ENCODE peak calls at places on chromosomes 6 and 20, in four cellular contexts. One of them, this sample, is unnamed.
A peak's percentile ranks its signal among the peaks of the same experiment; 100 is the strongest.

GRCh38 chr20:31920275-31920855 is 31.5 kb downstream of the PDRG1 start:
- DNase-seq in left ventricle myocardium inferior: no peak
- DNase-seq in DND-41: no peak
- DNase-seq in tibial artery: no peak
- DNase-seq in this sample: no peak

GRCh38 chr20:43508604-43509040 is 1.1 kb downstream of the L3MBTL1 start:
- DNase-seq in left ventricle myocardium inferior: no peak
- DNase-seq in DND-41: no peak
- DNase-seq in tibial artery: no peak
- DNase-seq in this sample: no peak

GRCh38 chr6:18185624-18186023 is 30.4 kb downstream of the KDM1B start:
- DNase-seq in left ventricle myocardium inferior: no peak
- DNase-seq in DND-41: no peak
- DNase-seq in tibial artery: no peak
- DNase-seq in this sample: no peak

GRCh38 chr20:15905661-15906060 is 667.6 kb downstream of the KIF16B start:
- DNase-seq in left ventricle myocardium inferior: no peak
- DNase-seq in DND-41: no peak
- DNase-seq in tibial artery: no peak
- DNase-seq in this sample: no peak

GRCh38 chr6:78525961-78526360 is 341.4 kb upstream of the IRAK1BP1 start:
- DNase-seq in left ventricle myocardium inferior: no peak
- DNase-seq in DND-41: no peak
- DNase-seq in tibial artery: no peak
- DNase-seq in this sample: no peak

GRCh38 chr6:113829702-113830058 is 27.5 kb upstream of the MARCKS start:
- DNase-seq in left ventricle myocardium inferior: no peak
- DNase-seq in DND-41: no peak
- DNase-seq in tibial artery: no peak
- DNase-seq in this sample: no peak

GRCh38 chr20:63028461-63028921 is 21.7 kb upstream of the BHLHE23 start:
- DNase-seq in left ventricle myocardium inferior: no peak
- DNase-seq in DND-41: no peak
- DNase-seq in tibial artery: no peak
- DNase-seq in this sample: no peak

GRCh38 chr6:158286413-158286812 is 25.9 kb upstream of the TULP4 start:
- DNase-seq in left ventricle myocardium inferior: no peak
- DNase-seq in DND-41: no peak
- DNase-seq in tibial artery: no peak
- DNase-seq in this sample: no peak

GRCh38 chr6:167094820-167095637 is 27.9 kb upstream of the CCR6 start:
- DNase-seq in left ventricle myocardium inferior: no peak
- DNase-seq in DND-41: no peak
- DNase-seq in tibial artery: no peak
- DNase-seq in this sample: peak; percentile 70

GRCh38 chr20:21571841-21572690 is 58.2 kb upstream of the NKX2-2 start:
- DNase-seq in left ventricle myocardium inferior: no peak
- DNase-seq in DND-41: peak; percentile 27
- DNase-seq in tibial artery: no peak
- DNase-seq in this sample: peak; percentile 21

GRCh38 chr6:4224082-4224978 is 89.0 kb upstream of the ECI2 start:
- DNase-seq in left ventricle myocardium inferior: no peak
- DNase-seq in DND-41: no peak
- DNase-seq in tibial artery: no peak
- DNase-seq in this sample: no peak

GRCh38 chr20:4929686-4930397 is 71.5 kb downstream of the SLC23A2 start:
- DNase-seq in left ventricle myocardium inferior: no peak
- DNase-seq in DND-41: no peak
- DNase-seq in tibial artery: no peak
- DNase-seq in this sample: no peak

GRCh38 chr6:16257999-16258708 is 19.8 kb downstream of the GMPR start:
- DNase-seq in left ventricle myocardium inferior: no peak
- DNase-seq in DND-41: no peak
- DNase-seq in tibial artery: no peak
- DNase-seq in this sample: peak; percentile 7

GRCh38 chr20:5492941-5493340 is 176.2 kb upstream of the PROKR2 start:
- DNase-seq in left ventricle myocardium inferior: no peak
- DNase-seq in DND-41: no peak
- DNase-seq in tibial artery: no peak
- DNase-seq in this sample: no peak

GRCh38 chr6:106724848-106725247 is 95.5 kb downstream of the QRSL1 start:
- DNase-seq in left ventricle myocardium inferior: no peak
- DNase-seq in DND-41: no peak
- DNase-seq in tibial artery: no peak
- DNase-seq in this sample: no peak

GRCh38 chr6:159931112-159931511 is 37.8 kb upstream of the IGF2R start:
- DNase-seq in left ventricle myocardium inferior: no peak
- DNase-seq in DND-41: no peak
- DNase-seq in tibial artery: no peak
- DNase-seq in this sample: peak; percentile 33

GRCh38 chr6:157760589-157761330 is 62.3 kb upstream of the SNX9 start:
- DNase-seq in left ventricle myocardium inferior: no peak
- DNase-seq in DND-41: no peak
- DNase-seq in tibial artery: no peak
- DNase-seq in this sample: peak; percentile 68

GRCh38 chr6:28673417-28673799 is 147.7 kb downstream of the GPX5 start:
- DNase-seq in left ventricle myocardium inferior: no peak
- DNase-seq in DND-41: no peak
- DNase-seq in tibial artery: no peak
- DNase-seq in this sample: no peak

GRCh38 chr6:47098570-47098993 is 56.5 kb upstream of the ADGRF1 start:
- DNase-seq in left ventricle myocardium inferior: no peak
- DNase-seq in DND-41: no peak
- DNase-seq in tibial artery: peak; percentile 55
- DNase-seq in this sample: no peak

GRCh38 chr6:39558791-39559190 is 166.4 kb downstream of the KIF6 start:
- DNase-seq in left ventricle myocardium inferior: no peak
- DNase-seq in DND-41: no peak
- DNase-seq in tibial artery: no peak
- DNase-seq in this sample: no peak

GRCh38 chr6:125236536-125237327 is 65.0 kb downstream of the HDDC2 start:
- DNase-seq in left ventricle myocardium inferior: no peak
- DNase-seq in DND-41: no peak
- DNase-seq in tibial artery: no peak
- DNase-seq in this sample: no peak

GRCh38 chr20:64160536-64161495 is 3.4 kb upstream of the MYT1 start:
- DNase-seq in left ventricle myocardium inferior: no peak
- DNase-seq in DND-41: no peak
- DNase-seq in tibial artery: no peak
- DNase-seq in this sample: no peak

GRCh38 chr20:62617711-62618483 is 24.4 kb upstream of the SLCO4A1 start:
- DNase-seq in left ventricle myocardium inferior: peak; percentile 76
- DNase-seq in DND-41: no peak
- DNase-seq in tibial artery: peak; percentile 77
- DNase-seq in this sample: peak; percentile 87

GRCh38 chr6:158924499-158925455 is 75.2 kb downstream of the RSPH3 start:
- DNase-seq in left ventricle myocardium inferior: no peak
- DNase-seq in DND-41: no peak
- DNase-seq in tibial artery: no peak
- DNase-seq in this sample: no peak

GRCh38 chr6:137880633-137881521 is 13.8 kb downstream of the TNFAIP3 start:
- DNase-seq in left ventricle myocardium inferior: peak; percentile 49
- DNase-seq in DND-41: no peak
- DNase-seq in tibial artery: no peak
- DNase-seq in this sample: no peak

GRCh38 chr6:26158581-26159416 is 71.6 kb downstream of the HFE start:
- DNase-seq in left ventricle myocardium inferior: peak; percentile 51
- DNase-seq in DND-41: peak; percentile 73
- DNase-seq in tibial artery: peak; percentile 73
- DNase-seq in this sample: peak; percentile 74

GRCh38 chr6:3776881-3777507 is 25.5 kb upstream of the PXDC1 start:
- DNase-seq in left ventricle myocardium inferior: no peak
- DNase-seq in DND-41: no peak
- DNase-seq in tibial artery: no peak
- DNase-seq in this sample: no peak

GRCh38 chr6:54700158-54700557 is 146.4 kb upstream of the FAM83B start:
- DNase-seq in left ventricle myocardium inferior: no peak
- DNase-seq in DND-41: no peak
- DNase-seq in tibial artery: no peak
- DNase-seq in this sample: no peak

GRCh38 chr20:309306-309840 is 12.0 kb downstream of the ZCCHC3 start:
- DNase-seq in left ventricle myocardium inferior: no peak
- DNase-seq in DND-41: no peak
- DNase-seq in tibial artery: no peak
- DNase-seq in this sample: no peak
- TF ChIP-seq CTCF in left ventricle myocardium inferior: no peak
- TF ChIP-seq CTCF in DND-41: no peak
- TF ChIP-seq CTCF in tibial artery: no peak
- TF ChIP-seq CTCF in this sample: no peak

GRCh38 chr20:59824711-59825562 is 108.5 kb downstream of the SYCP2 start:
- DNase-seq in left ventricle myocardium inferior: no peak
- DNase-seq in DND-41: no peak
- DNase-seq in tibial artery: no peak
- DNase-seq in this sample: no peak
- TF ChIP-seq CTCF in left ventricle myocardium inferior: no peak
- TF ChIP-seq CTCF in DND-41: no peak
- TF ChIP-seq CTCF in tibial artery: no peak
- TF ChIP-seq CTCF in this sample: no peak

GRCh38 chr20:24149881-24150307 is 161.3 kb upstream of the GGTLC1 start:
- DNase-seq in left ventricle myocardium inferior: peak; percentile 51
- DNase-seq in DND-41: no peak
- DNase-seq in tibial artery: no peak
- DNase-seq in this sample: no peak
- TF ChIP-seq CTCF in left ventricle myocardium inferior: peak; percentile 69
- TF ChIP-seq CTCF in DND-41: no peak
- TF ChIP-seq CTCF in tibial artery: no peak
- TF ChIP-seq CTCF in this sample: no peak

GRCh38 chr6:112600168-112600567 is 253.0 kb downstream of the RFPL4B start:
- DNase-seq in left ventricle myocardium inferior: no peak
- DNase-seq in DND-41: no peak
- DNase-seq in tibial artery: no peak
- DNase-seq in this sample: no peak
- TF ChIP-seq CTCF in left ventricle myocardium inferior: no peak
- TF ChIP-seq CTCF in DND-41: no peak
- TF ChIP-seq CTCF in tibial artery: no peak
- TF ChIP-seq CTCF in this sample: no peak

GRCh38 chr6:123415844-123416468 is 220.8 kb downstream of the TRDN start:
- DNase-seq in left ventricle myocardium inferior: no peak
- DNase-seq in DND-41: peak; percentile 57
- DNase-seq in tibial artery: peak; percentile 50
- DNase-seq in this sample: peak; percentile 68
- TF ChIP-seq CTCF in left ventricle myocardium inferior: peak; percentile 76
- TF ChIP-seq CTCF in DND-41: peak; percentile 84
- TF ChIP-seq CTCF in tibial artery: peak; percentile 83
- TF ChIP-seq CTCF in this sample: peak; percentile 66

GRCh38 chr20:48877299-48877698 is 44.2 kb upstream of the ARFGEF2 start:
- DNase-seq in left ventricle myocardium inferior: no peak
- DNase-seq in DND-41: peak; percentile 35
- DNase-seq in tibial artery: peak; percentile 50
- DNase-seq in this sample: no peak
- TF ChIP-seq CTCF in left ventricle myocardium inferior: no peak
- TF ChIP-seq CTCF in DND-41: peak; percentile 44
- TF ChIP-seq CTCF in tibial artery: peak; percentile 51
- TF ChIP-seq CTCF in this sample: no peak

DNA sequence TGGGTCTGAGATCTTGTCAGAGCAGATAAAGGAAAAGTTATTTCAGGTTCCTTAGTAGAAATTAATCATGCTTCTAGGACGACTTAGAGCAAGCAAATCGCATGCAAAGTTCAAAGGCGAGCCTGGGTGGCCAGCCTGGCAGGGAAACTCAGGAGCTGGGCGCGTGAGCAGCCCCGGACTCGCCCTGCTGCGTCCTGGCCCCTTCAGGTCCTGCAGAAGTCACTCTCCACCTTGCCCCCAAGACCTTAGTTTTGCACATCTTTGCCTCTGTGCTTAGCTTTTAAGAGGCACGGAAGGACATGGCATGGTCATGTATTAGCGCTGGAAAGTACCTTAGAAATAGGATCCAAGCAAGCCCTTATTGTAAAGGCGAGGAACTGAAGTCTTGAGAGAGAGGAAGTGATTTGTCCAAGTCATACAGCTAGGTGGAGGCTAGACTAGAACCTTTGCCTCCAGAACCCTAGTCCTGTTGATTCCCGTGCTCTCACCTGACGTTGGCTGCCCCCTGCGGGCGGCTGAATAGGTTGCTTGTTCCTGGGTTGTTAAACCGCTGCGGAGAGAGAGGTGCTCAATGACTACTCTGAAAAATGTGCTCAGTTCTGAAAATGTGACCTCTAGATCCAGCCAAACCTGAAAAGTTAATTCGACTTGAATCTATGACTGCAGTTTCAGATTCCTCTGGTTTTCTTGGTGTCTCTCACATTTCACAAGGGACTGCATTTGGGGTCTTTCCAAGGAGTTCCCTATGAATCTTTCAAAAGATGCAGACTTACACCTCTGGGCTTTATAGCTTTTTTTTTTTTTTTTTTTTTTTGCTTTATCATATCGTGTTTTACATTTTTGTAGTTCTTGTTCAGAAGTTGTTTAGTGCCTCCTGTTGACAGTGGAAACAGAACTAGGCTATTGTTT is 2.7 kb downstream of the MYB start:
- DNase-seq in left ventricle myocardium inferior: no peak
- DNase-seq in DND-41: peak; percentile 87
- DNase-seq in tibial artery: no peak
- DNase-seq in this sample: peak; percentile 93
- TF ChIP-seq CTCF in left ventricle myocardium inferior: peak; percentile 42
- TF ChIP-seq CTCF in DND-41: peak; percentile 85
- TF ChIP-seq CTCF in tibial artery: no peak
- TF ChIP-seq CTCF in this sample: peak; percentile 83